ENCODE peak calls at places on chromosomes 13 and 19, in eight cellular contexts. V, A, D, J, K, M, W and C are unnamed samples.

GRCh38 chr19:33831835-33832234 is 35.2 kb downstream of the KCTD15 start:
- DNase-seq in V (no peak), A (no peak), D (no peak), J (no peak), K (no peak), M (no peak), W (no peak), C (no peak)

GRCh38 chr13:41458939-41459753 is 1.8 kb downstream of the RGCC start:
- DNase-seq in V (peak), A (no peak), D (peak), J (peak), K (no peak), M (peak), W (no peak), C (peak)

GRCh38 chr19:2529473-2529918 is 53.6 kb downstream of the GADD45B start:
- DNase-seq in V (no peak), A (peak), D (peak), J (no peak), K (no peak), M (no peak), W (no peak), C (peak)

GRCh38 chr19:46635920-46636761 is at the start of gene GNG8:
- DNase-seq in V (no peak), A (no peak), D (no peak), J (no peak), K (no peak), M (no peak), W (no peak), C (no peak)

GRCh38 chr19:54158812-54159351 is 639 bp downstream of the LENG1 start:
- DNase-seq in V (no peak), A (no peak), D (no peak), J (no peak), K (no peak), M (no peak), W (no peak), C (peak)

GRCh38 chr19:15293751-15294505 is 38.4 kb downstream of the BRD4 start:
- DNase-seq in V (no peak), A (no peak), D (no peak), J (no peak), K (no peak), M (no peak), W (no peak), C (no peak)

GRCh38 chr19:42497492-42498226 is 30.6 kb downstream of the CEACAM1 start:
- DNase-seq in V (no peak), A (no peak), D (no peak), J (no peak), K (no peak), M (no peak), W (no peak), C (no peak)

GRCh38 chr13:62964522-62964921 is 1548.9 kb upstream of the PCDH20 start:
- DNase-seq in V (no peak), A (no peak), D (no peak), J (no peak), K (no peak), M (no peak), W (no peak), C (no peak)

GRCh38 chr19:51224163-51224641 is 678 bp upstream of the CD33 start:
- DNase-seq in V (no peak), A (no peak), D (no peak), J (no peak), K (no peak), M (no peak), W (no peak), C (no peak)

GRCh38 chr13:36997716-36998427 is 1.3 kb downstream of the ALG5 start:
- DNase-seq in V (no peak), A (no peak), D (no peak), J (no peak), K (no peak), M (no peak), W (no peak), C (no peak)

GRCh38 chr19:34096020-34096915 is 76.0 kb upstream of the LSM14A start:
- DNase-seq in V (no peak), A (peak), D (peak), J (no peak), K (peak), M (no peak), W (no peak), C (peak)

GRCh38 chr13:112969692-112970338 is 801 bp downstream of the MCF2L start:
- DNase-seq in V (no peak), A (no peak), D (no peak), J (no peak), K (no peak), M (no peak), W (peak), C (no peak)

GRCh38 chr19:1104452-1105216 is 840 bp downstream of the GPX4 start:
- DNase-seq in V (peak), A (no peak), D (peak), J (peak), K (peak), M (peak), W (peak), C (peak)

GRCh38 chr19:41795031-41795461 is 1.3 kb upstream of the CEACAM3 start:
- DNase-seq in V (peak), A (no peak), D (peak), J (peak), K (no peak), M (peak), W (no peak), C (peak)

GRCh38 chr19:43781630-43782310 is 997 bp upstream of the KCNN4 start:
- DNase-seq in V (no peak), A (no peak), D (no peak), J (no peak), K (no peak), M (no peak), W (no peak), C (no peak)

GRCh38 chr13:99313941-99314340 is 6.7 kb upstream of the GPR183 start:
- DNase-seq in V (no peak), A (no peak), D (no peak), J (no peak), K (no peak), M (no peak), W (no peak), C (no peak)

GRCh38 chr19:6740589-6741348 is 1.3 kb downstream of the TRIP10 start:
- DNase-seq in V (no peak), A (no peak), D (no peak), J (peak), K (no peak), M (no peak), W (peak), C (no peak)

GRCh38 chr13:108031859-108032258 is 183.5 kb downstream of the LIG4 start:
- DNase-seq in V (no peak), A (no peak), D (no peak), J (no peak), K (no peak), M (no peak), W (no peak), C (no peak)